ENCODE peak calls at places on chromosomes 11 and 22, in four cellular contexts. One of them, this sample, is unnamed.

GRCh38 chr22:32752326-32752725 is 49.2 kb upstream of the TIMP3 start:
- DNase-seq in A549: no peak
- DNase-seq in stomach: no peak
- DNase-seq in K562: no peak
- DNase-seq in this sample: no peak

GRCh38 chr11:18750944-18751343 is 25.0 kb upstream of the IGSF22 start:
- DNase-seq in A549: no peak
- DNase-seq in stomach: no peak
- DNase-seq in K562: no peak
- DNase-seq in this sample: no peak

GRCh38 chr11:10205928-10206327 is 88.1 kb downstream of the SBF2 start:
- DNase-seq in A549: no peak
- DNase-seq in stomach: no peak
- DNase-seq in K562: no peak
- DNase-seq in this sample: no peak

GRCh38 chr11:12079726-12080556 is 30.4 kb upstream of the MICAL2 start:
- DNase-seq in A549: peak
- DNase-seq in stomach: peak
- DNase-seq in K562: no peak
- DNase-seq in this sample: peak

GRCh38 chr11:35274909-35275807 is 136.2 kb downstream of the CD44 start:
- DNase-seq in A549: peak
- DNase-seq in stomach: peak
- DNase-seq in K562: no peak
- DNase-seq in this sample: peak

GRCh38 chr22:28283025-28283654 is 364.1 kb upstream of the PITPNB start:
- DNase-seq in A549: no peak
- DNase-seq in stomach: no peak
- DNase-seq in K562: no peak
- DNase-seq in this sample: no peak

GRCh38 chr11:119860561-119861094 is 131.6 kb upstream of the NECTIN1 start:
- DNase-seq in A549: no peak
- DNase-seq in stomach: no peak
- DNase-seq in K562: no peak
- DNase-seq in this sample: no peak

GRCh38 chr22:35440129-35440528 is 40.2 kb downstream of the MCM5 start:
- DNase-seq in A549: no peak
- DNase-seq in stomach: no peak
- DNase-seq in K562: no peak
- DNase-seq in this sample: no peak

GRCh38 chr11:70592641-70593165 is 194.4 kb downstream of the CTTN start:
- DNase-seq in A549: no peak
- DNase-seq in stomach: no peak
- DNase-seq in K562: no peak
- DNase-seq in this sample: no peak

GRCh38 chr22:42171417-42171816 is 40.8 kb upstream of the CYP2D6 start:
- DNase-seq in A549: no peak
- DNase-seq in stomach: no peak
- DNase-seq in K562: no peak
- DNase-seq in this sample: no peak

GRCh38 chr22:50306753-50307749 is at the start of gene PLXNB2:
- DNase-seq in A549: peak
- DNase-seq in stomach: peak
- DNase-seq in K562: peak
- DNase-seq in this sample: no peak

GRCh38 chr11:133821776-133822175 is 23.5 kb downstream of the SPATA19 start:
- DNase-seq in A549: peak
- DNase-seq in stomach: peak
- DNase-seq in K562: peak
- DNase-seq in this sample: no peak

GRCh38 chr11:64990222-64990918 is 6.4 kb downstream of the BATF2 start:
- DNase-seq in A549: no peak
- DNase-seq in stomach: no peak
- DNase-seq in K562: peak
- DNase-seq in this sample: no peak

GRCh38 chr11:2316963-2317244 is 15.1 kb downstream of the TSPAN32 start:
- DNase-seq in A549: no peak
- DNase-seq in stomach: peak
- DNase-seq in K562: no peak
- DNase-seq in this sample: peak

GRCh38 chr11:119741369-119742262 is 12.6 kb upstream of the NECTIN1 start:
- DNase-seq in A549: peak
- DNase-seq in stomach: peak
- DNase-seq in K562: peak
- DNase-seq in this sample: no peak

GRCh38 chr11:133026952-133027351 is 505.3 kb downstream of the OPCML start:
- DNase-seq in A549: no peak
- DNase-seq in stomach: no peak
- DNase-seq in K562: no peak
- DNase-seq in this sample: no peak

GRCh38 chr22:19851291-19852176 is 3.1 kb downstream of the GNB1L start:
- DNase-seq in A549: no peak
- DNase-seq in stomach: no peak
- DNase-seq in K562: no peak
- DNase-seq in this sample: no peak

GRCh38 chr22:44025171-44026065 is 1.3 kb downstream of the PARVB start:
- DNase-seq in A549: no peak
- DNase-seq in stomach: peak
- DNase-seq in K562: peak
- DNase-seq in this sample: no peak

GRCh38 chr11:117219001-117219400 is 12.9 kb downstream of the PCSK7 start:
- DNase-seq in A549: no peak
- DNase-seq in stomach: no peak
- DNase-seq in K562: no peak
- DNase-seq in this sample: peak

GRCh38 chr11:73129198-73129597 is 12.9 kb downstream of the FCHSD2 start:
- DNase-seq in A549: no peak
- DNase-seq in stomach: no peak
- DNase-seq in K562: no peak
- DNase-seq in this sample: no peak

GRCh38 chr11:133825666-133826065 is 19.6 kb downstream of the SPATA19 start:
- DNase-seq in A549: no peak
- DNase-seq in stomach: no peak
- DNase-seq in K562: no peak
- DNase-seq in this sample: no peak

GRCh38 chr11:113440816-113441215 is 34.4 kb downstream of the DRD2 start:
- DNase-seq in A549: no peak
- DNase-seq in stomach: no peak
- DNase-seq in K562: no peak
- DNase-seq in this sample: no peak

GRCh38 chr11:128908391-128909246 is 17.5 kb downstream of the KCNJ5 start:
- DNase-seq in A549: peak
- DNase-seq in stomach: peak
- DNase-seq in K562: no peak
- DNase-seq in this sample: no peak

GRCh38 chr22:42160830-42161696 is 30.5 kb upstream of the CYP2D6 start:
- DNase-seq in A549: peak
- DNase-seq in stomach: no peak
- DNase-seq in K562: no peak
- DNase-seq in this sample: no peak

GRCh38 chr11:100876826-100877545 is 189.9 kb downstream of the ARHGAP42 start:
- DNase-seq in A549: peak
- DNase-seq in stomach: no peak
- DNase-seq in K562: no peak
- DNase-seq in this sample: no peak

DNA sequence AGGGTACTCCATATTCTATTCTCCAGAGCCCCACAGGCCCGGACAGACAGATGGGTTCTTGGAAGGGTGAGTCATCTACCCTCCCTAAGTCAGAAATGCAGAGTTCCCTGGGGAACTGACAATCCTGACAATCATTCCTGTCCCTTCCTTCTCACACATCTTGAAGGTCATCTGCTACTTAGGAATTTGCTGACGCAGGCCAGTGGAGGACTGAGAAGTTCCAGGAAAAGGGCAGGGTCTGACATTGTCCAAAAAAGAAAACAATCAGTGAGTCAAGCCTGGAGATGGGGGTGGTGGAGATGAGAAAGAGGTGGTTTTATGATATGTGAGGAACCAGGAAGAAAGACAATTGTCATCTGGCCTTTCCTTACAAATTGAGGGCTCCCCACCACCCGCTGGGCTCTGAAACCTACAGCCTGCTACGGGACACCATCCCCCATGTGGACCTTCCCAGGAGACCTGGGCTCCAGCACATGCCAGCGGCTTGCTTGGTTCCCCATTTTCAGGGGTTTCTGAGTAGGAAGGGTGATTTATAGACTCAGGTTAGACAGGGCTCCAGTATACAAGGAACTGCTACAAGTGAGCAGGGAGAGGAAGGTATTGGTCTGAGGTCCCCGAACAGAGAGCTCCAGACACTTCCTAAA is 12.9 kb downstream of the CD59 start:
- DNase-seq in A549: peak
- DNase-seq in stomach: no peak
- DNase-seq in K562: peak
- DNase-seq in this sample: no peak
- TF ChIP-seq EP300 in A549: peak
- TF ChIP-seq EP300 in stomach: peak
- TF ChIP-seq EP300 in K562: peak
- TF ChIP-seq EP300 in this sample: no peak

GRCh38 chr11:86637976-86638375 is 34.4 kb downstream of the ME3 start:
- DNase-seq in A549: no peak
- DNase-seq in stomach: no peak
- DNase-seq in K562: no peak
- DNase-seq in this sample: no peak

GRCh38 chr11:86627776-86628455 is 44.5 kb downstream of the ME3 start:
- DNase-seq in A549: no peak
- DNase-seq in stomach: no peak
- DNase-seq in K562: no peak
- DNase-seq in this sample: no peak

GRCh38 chr11:86636275-86636674 is 36.1 kb downstream of the ME3 start:
- DNase-seq in A549: peak
- DNase-seq in stomach: no peak
- DNase-seq in K562: no peak
- DNase-seq in this sample: no peak

GRCh38 chr11:86629070-86629706 is 43.2 kb downstream of the ME3 start:
- DNase-seq in A549: no peak
- DNase-seq in stomach: no peak
- DNase-seq in K562: no peak
- DNase-seq in this sample: no peak

DNA sequence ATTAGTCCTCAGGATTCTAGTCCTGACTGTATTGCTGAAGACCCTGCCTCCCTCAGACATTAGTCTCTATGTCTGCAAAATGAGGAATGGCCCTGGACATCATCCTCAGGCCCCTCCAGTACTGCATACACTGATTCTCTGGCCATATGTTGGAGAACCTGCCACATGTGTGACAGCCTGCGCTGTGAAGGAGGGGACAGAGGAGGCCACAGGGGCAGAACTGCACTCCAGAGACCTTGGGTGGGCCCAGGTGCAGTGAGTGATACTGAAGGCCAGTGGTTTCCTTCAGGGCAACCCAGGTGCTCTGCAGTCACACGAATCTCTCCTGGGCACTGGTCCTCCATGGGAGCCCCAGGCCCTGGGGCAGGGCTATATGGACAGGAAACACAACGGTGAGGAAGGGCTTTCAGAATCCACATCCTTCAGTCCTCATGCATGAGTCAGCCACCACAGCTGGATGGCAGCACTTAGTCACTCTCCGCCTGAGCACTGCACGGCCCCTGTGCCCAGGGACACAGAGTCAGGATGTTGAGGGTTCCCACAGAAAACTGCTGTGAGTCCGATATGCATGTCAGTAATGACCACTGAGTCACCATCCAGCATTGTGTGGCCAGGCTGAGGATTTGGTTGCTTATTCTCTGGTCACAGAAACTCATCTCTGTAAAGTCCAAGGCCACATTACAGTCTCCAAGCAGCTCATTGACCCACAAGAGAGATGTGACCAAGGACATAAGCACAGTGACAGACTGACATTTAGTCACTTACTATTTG is 39.7 kb downstream of the ME3 start:
- DNase-seq in A549: peak
- DNase-seq in stomach: no peak
- DNase-seq in K562: peak
- DNase-seq in this sample: no peak
- TF ChIP-seq CTCF in A549: peak
- TF ChIP-seq CTCF in stomach: no peak
- TF ChIP-seq CTCF in K562: no peak
- TF ChIP-seq CTCF in this sample: peak

GRCh38 chr11:28834877-28835276 is 726.7 kb downstream of the METTL15 start:
- DNase-seq in A549: peak
- DNase-seq in stomach: no peak
- DNase-seq in K562: no peak
- DNase-seq in this sample: no peak
- TF ChIP-seq EP300 in A549: no peak
- TF ChIP-seq EP300 in stomach: no peak
- TF ChIP-seq EP300 in K562: no peak
- TF ChIP-seq EP300 in this sample: no peak

DNA sequence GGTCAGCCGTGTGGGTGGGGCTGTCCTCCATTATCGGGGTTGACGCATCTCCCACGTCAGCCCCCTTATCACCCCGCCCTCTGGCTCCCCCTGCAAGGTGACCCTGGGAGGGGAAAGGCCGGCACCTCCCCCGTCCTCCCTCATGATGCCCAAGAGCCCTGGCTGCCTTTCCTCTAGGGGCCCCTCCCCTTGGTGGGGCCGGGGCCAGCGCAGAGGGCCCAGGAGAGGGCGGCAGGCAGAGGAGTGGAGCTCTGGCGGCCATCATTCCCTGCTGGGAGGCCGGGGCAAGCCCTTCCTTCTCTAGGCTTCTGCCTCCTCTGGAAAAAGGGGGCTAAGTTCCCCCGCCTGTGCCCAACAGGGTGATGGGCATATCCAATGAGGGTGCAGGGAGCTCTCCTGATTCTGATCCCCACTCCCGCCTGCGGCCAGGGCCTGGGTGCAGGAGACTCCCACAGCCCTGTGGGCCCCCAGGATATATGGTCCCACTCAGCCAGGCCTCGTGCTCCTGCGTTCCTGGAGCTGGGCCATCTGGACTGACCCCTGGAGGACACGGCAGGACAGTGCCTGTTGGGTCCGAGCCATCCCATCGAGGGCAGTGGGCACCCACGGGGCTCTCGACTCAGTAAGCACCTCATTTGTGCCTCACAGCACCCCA is 12.3 kb downstream of the MYRF start:
- DNase-seq in A549: no peak
- DNase-seq in stomach: peak
- DNase-seq in K562: peak
- DNase-seq in this sample: no peak
- TF ChIP-seq CTCF in A549: no peak
- TF ChIP-seq CTCF in stomach: peak
- TF ChIP-seq CTCF in K562: no peak
- TF ChIP-seq CTCF in this sample: no peak